ENCODE peak calls at places on chromosomes 7 and 10, in seven cellular contexts. U, B, Z, W, R, T and H are unnamed samples.

GRCh38 chr7:23299770-23300300 is 696 bp downstream of the MALSU1 start:
- DNase-seq in U (no peak), B (no peak), Z (no peak), W (no peak), R (no peak), T (no peak), H (no peak)

GRCh38 chr10:120688928-120689327 is 162.2 kb upstream of the WDR11 start:
- DNase-seq in U (no peak), B (no peak), Z (no peak), W (no peak), R (no peak), T (no peak), H (no peak)

GRCh38 chr10:105509551-105509950 is 868.5 kb downstream of the SORCS3 start:
- DNase-seq in U (no peak), B (no peak), Z (no peak), W (no peak), R (no peak), T (no peak), H (no peak)

GRCh38 chr10:91590142-91590903 is 42.5 kb downstream of the PPP1R3C start:
- DNase-seq in U (peak; percentile 89), B (peak; percentile 45), Z (no peak), W (no peak), R (peak; percentile 72), T (no peak), H (no peak)

GRCh38 chr10:97573021-97573420 is 442 bp downstream of the ANKRD2 start:
- DNase-seq in U (no peak), B (no peak), Z (no peak), W (no peak), R (no peak), T (no peak), H (peak; percentile 39)

GRCh38 chr7:66747385-66748126 is 7.0 kb downstream of the RABGEF1 start:
- DNase-seq in U (no peak), B (no peak), Z (no peak), W (no peak), R (no peak), T (no peak), H (no peak)

GRCh38 chr10:128879441-128880175 is 587.4 kb upstream of the MGMT start:
- DNase-seq in U (no peak), B (no peak), Z (no peak), W (no peak), R (no peak), T (peak; percentile 68), H (no peak)

GRCh38 chr7:156019308-156019707 is 207.0 kb upstream of the SHH start:
- DNase-seq in U (no peak), B (no peak), Z (no peak), W (no peak), R (no peak), T (no peak), H (no peak)

GRCh38 chr10:84264611-84265141 is 19.8 kb downstream of the RGR start:
- DNase-seq in U (peak; percentile 75), B (peak; percentile 62), Z (peak; percentile 73), W (peak; percentile 48), R (peak; percentile 64), T (no peak), H (peak; percentile 85)

GRCh38 chr10:80855348-80855971 is 317.8 kb downstream of the SH2D4B start:
- DNase-seq in U (no peak), B (no peak), Z (peak; percentile 5), W (no peak), R (no peak), T (no peak), H (peak; percentile 60)

GRCh38 chr7:44046321-44047061 is 2.0 kb downstream of the DBNL start:
- DNase-seq in U (peak; percentile 55), B (no peak), Z (no peak), W (no peak), R (no peak), T (no peak), H (peak; percentile 87)

GRCh38 chr7:39386718-39387117 is 179.5 kb upstream of the YAE1 start:
- DNase-seq in U (no peak), B (no peak), Z (no peak), W (no peak), R (no peak), T (no peak), H (no peak)

GRCh38 chr7:103380395-103381191 is 33.1 kb downstream of the PSMC2 start:
- DNase-seq in U (no peak), B (no peak), Z (no peak), W (no peak), R (no peak), T (no peak), H (no peak)

GRCh38 chr7:38748056-38748610 is 117.0 kb upstream of the AMPH start:
- DNase-seq in U (no peak), B (no peak), Z (no peak), W (no peak), R (no peak), T (no peak), H (no peak)

GRCh38 chr7:51009716-51010496 is 227.2 kb upstream of the GRB10 start:
- DNase-seq in U (no peak), B (no peak), Z (no peak), W (no peak), R (no peak), T (peak; percentile 89), H (no peak)

GRCh38 chr10:115829501-115830215 is 443.3 kb downstream of the GFRA1 start:
- DNase-seq in U (no peak), B (no peak), Z (no peak), W (no peak), R (no peak), T (no peak), H (no peak)

GRCh38 chr7:132251327-132251659 is 325.0 kb downstream of the PLXNA4 start:
- DNase-seq in U (peak; percentile 92), B (peak; percentile 96), Z (no peak), W (no peak), R (peak; percentile 98), T (no peak), H (no peak)

GRCh38 chr10:58173391-58173790 is 94.3 kb downstream of the IPMK start:
- DNase-seq in U (no peak), B (no peak), Z (no peak), W (no peak), R (no peak), T (no peak), H (no peak)
- TF ChIP-seq POLR2AphosphoS5 in U (no peak), B (no peak), Z (no peak), W (no peak), R (no peak), T (no peak), H (no peak)

DNA sequence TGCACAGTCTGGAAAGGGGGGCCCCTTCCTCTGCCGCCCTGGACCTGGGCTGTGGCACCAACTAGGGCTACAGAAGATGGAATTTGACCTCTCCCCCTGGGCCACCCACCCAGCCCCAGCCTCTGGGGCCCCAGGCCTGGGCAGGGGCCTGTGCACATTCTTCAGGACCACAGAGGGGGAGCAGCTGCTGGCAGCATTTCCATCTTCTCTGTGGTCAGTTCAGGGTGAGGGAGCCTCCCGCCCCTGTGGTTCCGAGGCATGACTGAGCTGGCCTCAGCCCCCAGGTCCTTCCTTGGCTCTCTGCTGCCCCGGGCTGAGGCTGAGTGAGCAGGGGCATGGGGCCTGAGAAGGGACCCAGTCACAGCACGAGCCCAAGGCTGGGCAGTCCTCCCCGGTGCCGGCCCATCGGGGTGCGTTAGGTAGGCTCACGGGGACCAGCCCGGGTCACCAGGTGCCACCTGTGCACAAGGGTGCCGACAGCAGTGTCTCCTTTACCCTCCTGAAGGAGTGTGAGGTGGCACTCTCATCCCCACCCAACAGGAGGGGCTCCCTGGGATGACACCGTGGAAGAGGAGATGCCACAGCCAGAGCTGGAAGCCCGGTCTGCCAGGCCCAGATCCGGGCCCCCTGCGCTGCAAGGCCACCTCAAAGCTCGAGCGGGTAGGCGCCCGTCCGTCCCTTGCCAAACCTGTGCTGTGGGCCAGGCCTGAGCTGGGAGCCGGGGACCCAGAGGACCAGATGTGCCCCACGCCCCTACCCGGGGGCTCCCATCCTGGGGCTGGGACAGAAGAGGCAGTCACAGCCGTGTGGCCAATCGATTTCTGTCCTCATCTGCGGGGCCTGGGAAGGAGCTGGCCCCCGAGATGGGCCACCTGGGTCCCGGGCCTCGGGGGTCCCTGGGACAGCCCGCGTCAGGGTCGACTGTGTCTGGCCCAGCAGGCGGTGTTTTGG is 63.4 kb downstream of the UNCX start:
- DNase-seq in U (no peak), B (no peak), Z (no peak), W (no peak), R (no peak), T (no peak), H (peak; percentile 59)
- H3K27me3 ChIP-seq in U (peaks cover 72% of the 10 kb centered on the region), B (no peaks in the 10 kb centered on the region), Z (no peaks in the 10 kb centered on the region), W (no peaks in the 10 kb centered on the region), R (peaks cover 31% of the 10 kb centered on the region), T (peaks cover 28% of the 10 kb centered on the region), H (peaks cover 38% of the 10 kb centered on the region)

GRCh38 chr10:3066317-3066931 is 924 bp upstream of the PFKP start:
- DNase-seq in U (no peak), B (no peak), Z (no peak), W (no peak), R (no peak), T (no peak), H (peak; percentile 78)

GRCh38 chr10:3067859-3068179 is 471 bp downstream of the PFKP start:
- DNase-seq in U (no peak), B (no peak), Z (no peak), W (no peak), R (no peak), T (no peak), H (no peak)

GRCh38 chr10:3065622-3066021 is 1.7 kb upstream of the PFKP start:
- DNase-seq in U (peak; percentile 48), B (no peak), Z (no peak), W (no peak), R (no peak), T (no peak), H (no peak)

GRCh38 chr10:3068201-3068967 is 1.0 kb downstream of the PFKP start:
- DNase-seq in U (peak; percentile 85), B (peak; percentile 39), Z (no peak), W (no peak), R (peak; percentile 50), T (no peak), H (peak; percentile 86)

DNA sequence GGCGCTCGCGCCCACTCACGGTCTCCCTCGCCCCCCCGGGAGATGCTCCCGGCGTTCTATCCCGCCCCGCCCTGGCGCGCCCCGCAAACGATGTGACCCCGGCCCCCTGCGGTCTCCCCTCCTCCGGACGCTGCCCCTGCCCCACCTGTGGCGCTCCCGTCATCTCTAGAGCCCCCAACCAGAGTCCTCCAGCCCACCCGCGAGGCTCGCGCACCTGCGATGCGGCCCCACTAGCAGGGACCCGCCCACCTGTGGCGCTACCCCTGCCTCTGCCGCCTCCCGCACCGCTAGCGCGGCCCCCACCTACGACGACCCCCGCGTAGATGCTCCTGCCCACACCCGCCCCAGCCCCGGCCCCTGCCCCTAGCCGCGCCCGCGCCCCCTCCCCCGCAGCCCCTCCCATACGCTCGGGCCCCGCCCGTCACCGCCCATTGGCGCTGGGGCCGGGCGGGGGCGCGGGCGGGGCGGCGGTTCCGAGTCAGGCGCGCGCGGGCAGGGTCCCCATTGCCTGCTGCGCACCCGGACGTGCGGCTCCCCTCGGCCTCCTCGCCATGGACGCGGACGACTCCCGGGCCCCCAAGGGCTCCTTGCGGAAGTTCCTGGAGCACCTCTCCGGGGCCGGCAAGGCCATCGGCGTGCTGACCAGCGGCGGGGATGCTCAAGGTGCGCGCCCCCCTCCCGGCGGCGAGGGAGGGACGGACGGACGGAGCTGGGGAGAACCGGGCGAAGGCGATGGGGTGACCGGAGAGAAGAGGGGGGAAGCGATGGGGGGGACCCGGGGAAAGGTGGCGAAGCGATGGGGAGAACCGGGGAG is at the start of gene PFKP:
- DNase-seq in U (peak; percentile 71), B (no peak), Z (no peak), W (no peak), R (peak; percentile 53), T (no peak), H (peak; percentile 88)
- TF ChIP-seq POLR2AphosphoS5 in U (peak; percentile 65), B (peak; percentile 51), Z (peak; percentile 62), W (peak; percentile 94), R (peak; percentile 38), T (peak; percentile 66), H (peak; percentile 67)

DNA sequence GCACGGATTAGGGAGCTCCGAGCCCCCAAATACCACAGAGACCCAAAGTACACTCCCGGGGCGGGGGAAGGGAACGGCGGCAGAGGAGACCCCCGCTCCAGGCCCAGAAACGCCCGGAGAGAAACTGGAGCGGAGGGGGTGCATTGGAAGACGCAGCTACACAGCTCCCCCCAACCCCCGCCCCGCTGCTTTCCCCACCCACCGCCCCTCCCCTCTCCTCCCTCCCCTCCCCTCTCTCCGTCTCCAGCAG is 1.1 kb downstream of the PRKAG2 start:
- DNase-seq in U (no peak), B (no peak), Z (no peak), W (no peak), R (no peak), T (no peak), H (no peak)
- H3K27me3 ChIP-seq in U (peaks cover 4% of the 10 kb centered on the region), B (no peaks in the 10 kb centered on the region), Z (no peaks in the 10 kb centered on the region), W (no peaks in the 10 kb centered on the region), R (no peaks in the 10 kb centered on the region), T (no peaks in the 10 kb centered on the region), H (peaks cover 20% of the 10 kb centered on the region)